ENCODE peak calls at places on chromosomes 12 and 14, in five cellular contexts. A is activated naive CD4-positive, alpha-beta T cell; Q is stimulated activated CD4-positive, alpha-beta T cell treated with anti-CD3 and anti-CD28 coated beads, TNF-alpha, amount 100 ng/mL, for 48 hours; U is CD14-positive monocyte; B is HEK293T. T is an unnamed sample.

GRCh38 chr12:16385779-16386646 is 38.6 kb downstream of the MGST1 start:
- DNase-seq in U (no peak), B (peak; percentile 57), A (no peak), Q (no peak), T (no peak)

GRCh38 chr12:56725723-56726102 is 614 bp upstream of the NACA start:
- DNase-seq in Q (no peak), U (no peak), A (no peak), B (no peak), T (no peak)

GRCh38 chr14:58631720-58632119 is 6.0 kb upstream of the DACT1 start:
- DNase-seq in A (no peak), U (no peak), B (no peak), Q (no peak), T (no peak)

GRCh38 chr12:71158361-71158882 is 623 bp upstream of the TSPAN8 start:
- DNase-seq in A (no peak), Q (no peak), B (no peak), U (no peak), T (no peak)

GRCh38 chr14:48842785-48843184 is 743.4 kb downstream of the RPS29 start:
- DNase-seq in U (no peak), A (no peak), B (no peak), Q (no peak), T (no peak)

GRCh38 chr14:77131206-77131605 is 10.4 kb downstream of the ZDHHC22 start:
- DNase-seq in B (no peak), A (no peak), Q (no peak), U (no peak), T (no peak)

GRCh38 chr14:59330455-59330854 is 134.7 kb downstream of the GPR135 start:
- DNase-seq in U (no peak), Q (no peak), A (no peak), B (no peak), T (no peak)

GRCh38 chr14:61244051-61244450 is 37.1 kb downstream of the TMEM30B start:
- DNase-seq in U (no peak), A (no peak), Q (no peak), B (no peak), T (no peak)

GRCh38 chr12:127172857-127173256 is 1094.1 kb upstream of the TMEM132C start:
- DNase-seq in A (no peak), Q (no peak), B (no peak), U (no peak), T (no peak)

GRCh38 chr14:69592923-69593677 is 18.3 kb upstream of the SUSD6 start:
- DNase-seq in U (no peak), A (no peak), B (no peak), Q (no peak), T (no peak)

GRCh38 chr14:99231181-99231849 is 40.7 kb downstream of the BCL11B start:
- DNase-seq in A (no peak), B (no peak), Q (no peak), U (no peak), T (no peak)

GRCh38 chr14:89721330-89721729 is 233.2 kb downstream of the EFCAB11 start:
- DNase-seq in Q (no peak), A (no peak), U (no peak), B (no peak), T (no peak)

GRCh38 chr12:88339966-88340365 is 197.9 kb downstream of the TMTC3 start:
- DNase-seq in A (no peak), Q (no peak), B (no peak), U (no peak), T (no peak)

GRCh38 chr12:38720661-38721060 is 184.7 kb downstream of the CPNE8 start:
- DNase-seq in A (no peak), Q (no peak), B (no peak), U (no peak), T (no peak)

GRCh38 chr14:60206249-60206670 is 41.1 kb upstream of the DHRS7 start:
- DNase-seq in Q (no peak), U (no peak), B (no peak), A (no peak), T (no peak)

GRCh38 chr12:2383276-2384028 is 330.7 kb downstream of the CACNA1C start:
- DNase-seq in A (no peak), Q (no peak), B (no peak), U (no peak), T (peak; percentile 10)

GRCh38 chr12:88413561-88414095 is 166.6 kb downstream of the KITLG start:
- DNase-seq in B (no peak), Q (no peak), A (no peak), U (no peak), T (no peak)

GRCh38 chr12:51686727-51687126 is 95.7 kb downstream of the SCN8A start:
- DNase-seq in Q (no peak), A (no peak), B (no peak), U (no peak), T (no peak)

GRCh38 chr12:5191803-5192538 is 148.3 kb downstream of the KCNA5 start:
- DNase-seq in Q (no peak), B (no peak), U (no peak), A (no peak), T (no peak)

GRCh38 chr12:105218434-105218833 is 17.5 kb downstream of the APPL2 start:
- DNase-seq in B (no peak), A (no peak), U (no peak), Q (no peak), T (no peak)

GRCh38 chr12:48979602-48980388 is 1.7 kb downstream of the WNT1 start:
- DNase-seq in A (no peak), Q (no peak), B (no peak), U (no peak), T (peak; percentile 71)

GRCh38 chr12:51458635-51459034 is 34.0 kb downstream of the SLC4A8 start:
- DNase-seq in A (no peak), B (no peak), U (no peak), Q (no peak), T (no peak)

GRCh38 chr14:69049675-69050074 is 70.6 kb upstream of the ACTN1 start:
- DNase-seq in U (no peak), Q (no peak), B (no peak), A (no peak), T (no peak)

GRCh38 chr12:57160741-57161140 is 13.3 kb upstream of the LRP1-AS start:
- DNase-seq in U (no peak), A (no peak), Q (no peak), B (no peak), T (no peak)

GRCh38 chr12:127284870-127285431 is 982.0 kb upstream of the TMEM132C start:
- DNase-seq in U (no peak), A (no peak), Q (no peak), B (no peak), T (no peak)

GRCh38 chr14:71362920-71363584 is 455.8 kb downstream of the PCNX1 start:
- DNase-seq in A (no peak), U (no peak), Q (no peak), B (no peak), T (no peak)

GRCh38 chr12:20985399-20985798 is 145.6 kb upstream of the SLCO1B1 start:
- DNase-seq in A (no peak), B (no peak), U (no peak), Q (no peak), T (no peak)

GRCh38 chr12:22271036-22271435 is 63.5 kb downstream of the ST8SIA1 start:
- DNase-seq in A (no peak), Q (no peak), B (no peak), U (no peak), T (no peak)

GRCh38 chr14:70123796-70124195 is 65.0 kb downstream of the SLC8A3 start:
- DNase-seq in U (no peak), B (no peak), A (no peak), Q (no peak), T (no peak)

GRCh38 chr12:75964150-75964549 is 67.4 kb downstream of the PHLDA1 start:
- DNase-seq in A (no peak), U (peak; percentile 87), Q (no peak), B (no peak), T (no peak)

GRCh38 chr12:92437452-92437851 is 265.3 kb upstream of the PLEKHG7 start:
- DNase-seq in B (no peak), Q (no peak), A (no peak), U (no peak), T (no peak)

GRCh38 chr12:3480744-3481143 is 10.3 kb upstream of the PRMT8 start:
- DNase-seq in B (no peak), Q (no peak), U (no peak), A (no peak), T (no peak)

GRCh38 chr14:81529391-81529790 is 4.3 kb downstream of the SEL1L start:
- DNase-seq in A (no peak), B (no peak), Q (no peak), U (no peak), T (no peak)

T was measured in activated CD8-positive, alpha-beta memory T cell treated with anti-CD3 and anti-CD28 coated beads, Interleukin-2, amount 50 U/mL, for 48 hours.